ENCODE peak calls at places on chromosome 5, in six cellular contexts. R is astrocyte of the cerebellum, Q is heart left ventricle, T is OCI-LY7, A is fibroblast of pulmonary artery, I is NB4. M is an unnamed sample.

GRCh38 chr5:52841114-52841513 is 53.4 kb downstream of the ITGA1 start:
- DNase-seq in A (no peak), I (no peak), R (no peak), Q (no peak), T (no peak), M (no peak)

GRCh38 chr5:135379052-135379654 is 19.9 kb downstream of the MACROH2A1 start:
- DNase-seq in I (no peak), A (peak; percentile 45), Q (no peak), T (no peak), R (no peak), M (no peak)

GRCh38 chr5:68375540-68375939 is 160.0 kb downstream of the PIK3R1 start:
- DNase-seq in I (no peak), Q (no peak), A (no peak), T (no peak), R (no peak), M (no peak)

GRCh38 chr5:135364416-135365262 is 34.4 kb downstream of the MACROH2A1 start:
- DNase-seq in T (no peak), A (no peak), R (no peak), I (no peak), Q (no peak), M (no peak)

GRCh38 chr5:111589320-111589719 is 77.0 kb upstream of the STARD4 start:
- DNase-seq in R (no peak), A (no peak), T (no peak), I (no peak), Q (no peak), M (no peak)

GRCh38 chr5:134007581-134008256 is 2.9 kb upstream of the VDAC1 start:
- DNase-seq in I (no peak), Q (no peak), R (no peak), T (no peak), A (no peak), M (no peak)

GRCh38 chr5:75567710-75568109 is 43.5 kb upstream of the ANKDD1B start:
- DNase-seq in A (peak; percentile 42), T (no peak), I (peak; percentile 74), Q (no peak), R (no peak), M (no peak)

GRCh38 chr5:91474201-91474600 is 91.1 kb upstream of the ARRDC3 start:
- DNase-seq in A (peak; percentile 3), I (no peak), T (no peak), R (peak; percentile 36), Q (no peak), M (no peak)

GRCh38 chr5:135236951-135237791 is 161.9 kb downstream of the MACROH2A1 start:
- DNase-seq in A (no peak), T (no peak), I (no peak), Q (no peak), R (no peak), M (no peak)

GRCh38 chr5:72151169-72151568 is 43.9 kb downstream of the MAP1B start:
- DNase-seq in T (no peak), I (no peak), Q (no peak), R (no peak), A (no peak), M (peak; percentile 80)

GRCh38 chr5:94094793-94095441 is 353.5 kb upstream of the POU5F2 start:
- DNase-seq in R (no peak), Q (no peak), A (no peak), I (no peak), T (no peak), M (no peak)

GRCh38 chr5:131109540-131110255 is 55.4 kb downstream of the HINT1 start:
- DNase-seq in I (peak; percentile 52), A (peak; percentile 66), R (peak; percentile 16), Q (no peak), T (peak; percentile 47), M (peak; percentile 2)

GRCh38 chr5:159759791-159760300 is 156.4 kb upstream of the ADRA1B start:
- DNase-seq in R (no peak), I (no peak), A (no peak), Q (no peak), T (no peak), M (no peak)

GRCh38 chr5:98772415-98773213 is 849 bp upstream of the RGMB start:
- DNase-seq in A (peak; percentile 86), Q (peak; percentile 82), I (no peak), T (no peak), R (no peak), M (peak; percentile 77)

GRCh38 chr5:93598997-93599371 is 16.0 kb downstream of the NR2F1 start:
- DNase-seq in A (no peak), Q (no peak), R (no peak), I (no peak), T (no peak), M (no peak)

GRCh38 chr5:156715287-156715686 is 134.8 kb upstream of the PPP1R2B start:
- DNase-seq in Q (no peak), I (no peak), A (no peak), R (no peak), T (no peak), M (no peak)

GRCh38 chr5:36495638-36496010 is 110.8 kb upstream of the SLC1A3 start:
- DNase-seq in I (no peak), Q (no peak), A (no peak), R (peak; percentile 70), T (no peak), M (no peak)

GRCh38 chr5:67808340-67808739 is 407.2 kb upstream of the PIK3R1 start:
- DNase-seq in Q (peak; percentile 46), A (peak; percentile 5), R (no peak), T (no peak), I (peak; percentile 1), M (no peak)

GRCh38 chr5:114360816-114361723 is 800 bp upstream of the KCNN2 start:
- DNase-seq in T (no peak), R (no peak), A (no peak), Q (peak; percentile 37), I (no peak), M (no peak)

GRCh38 chr5:166166071-166166470 is 2125.4 kb upstream of the WWC1 start:
- DNase-seq in Q (no peak), I (no peak), T (no peak), A (no peak), R (no peak), M (no peak)

GRCh38 chr5:109945723-109946480 is 256.2 kb downstream of the MAN2A1 start:
- DNase-seq in I (no peak), R (no peak), A (no peak), Q (no peak), T (no peak), M (no peak)

GRCh38 chr5:51958473-51958872 is 575.2 kb downstream of the ISL1 start:
- DNase-seq in I (no peak), Q (no peak), T (no peak), A (no peak), R (no peak), M (no peak)

GRCh38 chr5:75928992-75929391 is 154.2 kb upstream of the SV2C start:
- DNase-seq in Q (no peak), I (no peak), A (no peak), T (no peak), R (no peak), M (no peak)

GRCh38 chr5:398475-399295 is 44.3 kb upstream of the EXOC3 start:
- DNase-seq in Q (no peak), R (no peak), T (no peak), I (peak; percentile 70), A (no peak), M (no peak)

GRCh38 chr5:168985454-168985853 is 315.5 kb downstream of the SLIT3 start:
- DNase-seq in Q (no peak), T (no peak), A (no peak), R (no peak), I (no peak), M (no peak)

DNA sequence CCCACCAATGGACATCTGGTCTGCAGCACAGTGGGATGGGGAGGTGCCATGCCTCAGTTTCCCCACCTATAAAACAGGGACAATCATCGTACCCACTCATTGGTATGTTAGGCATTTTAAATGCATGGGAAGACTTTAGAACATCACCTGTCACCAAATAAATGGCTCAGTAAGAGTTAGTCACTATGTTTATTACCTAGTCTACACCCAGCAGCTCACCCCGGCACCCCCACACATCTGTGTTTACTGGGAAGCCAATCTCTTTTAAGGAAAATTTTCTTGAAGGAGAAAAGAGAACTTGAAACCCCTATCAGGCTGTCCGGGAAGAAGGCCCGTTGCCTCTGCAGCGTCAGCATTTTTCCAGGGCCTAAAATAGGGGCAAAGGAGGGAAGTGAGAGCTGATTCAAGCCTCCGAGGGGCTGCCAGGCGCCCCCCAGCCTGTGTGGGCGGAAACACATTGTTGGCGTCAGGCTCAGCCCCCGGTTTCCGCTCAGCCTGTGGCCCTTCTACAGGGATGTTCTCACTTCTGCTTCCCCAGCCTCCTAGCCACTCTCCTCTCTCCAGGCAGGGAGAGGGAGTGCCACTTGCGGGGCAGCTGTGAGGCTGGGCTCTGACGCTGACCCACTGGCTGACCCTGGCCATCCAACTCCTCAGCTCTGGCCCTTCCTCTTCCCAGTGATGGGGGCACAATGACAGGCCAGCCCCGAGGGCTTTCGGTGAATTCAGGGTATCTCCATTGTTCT is 4.6 kb downstream of the CSF1R start:
- DNase-seq in Q (peak; percentile 73), T (peak; percentile 31), R (no peak), A (peak; percentile 52), I (peak; percentile 94), M (no peak)
- H3K4me3 ChIP-seq in Q (no peak overlapping the region), T (no peak overlapping the region), R (no peak overlapping the region), A (no peak overlapping the region), I (peak overlapping the region; percentile 25), M (no peak overlapping the region)

DNA sequence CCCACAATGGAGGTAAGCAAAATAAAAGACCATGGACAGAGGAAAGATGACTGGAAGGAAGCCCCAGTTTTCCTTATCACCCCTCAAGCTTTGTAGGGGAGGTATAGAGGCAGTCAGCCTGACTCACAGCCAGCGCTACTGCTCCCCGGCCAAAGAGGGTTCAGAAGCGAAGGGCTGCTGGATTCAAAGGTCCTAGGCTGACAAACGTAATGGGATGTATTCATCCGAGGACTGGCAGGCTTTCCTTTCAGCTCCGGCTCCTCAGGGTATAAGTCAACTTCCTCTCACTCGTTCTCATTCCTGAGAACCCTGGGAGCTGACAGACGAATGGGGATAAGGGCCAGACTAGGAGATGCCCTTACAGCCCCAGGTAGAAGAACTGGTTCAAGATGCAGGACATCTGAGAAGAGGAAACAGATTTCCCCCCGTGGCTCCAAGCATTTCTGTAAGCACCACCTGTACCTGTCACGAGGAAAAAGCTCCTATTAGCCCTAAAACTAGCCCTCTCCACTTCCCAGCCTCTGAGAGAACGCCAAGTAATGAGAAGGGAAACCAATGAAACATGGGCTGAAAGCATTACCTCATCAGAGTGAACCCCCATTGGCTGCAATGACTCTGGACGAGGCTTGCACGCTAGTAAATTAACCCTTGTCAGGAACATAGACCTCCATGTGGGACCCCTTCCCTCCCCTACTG is 22.1 kb upstream of the FAM13B start:
- DNase-seq in R (no peak), A (peak; percentile 16), T (no peak), Q (no peak), I (no peak), M (no peak)
- H3K4me3 ChIP-seq in R (no peak overlapping the region), A (no peak overlapping the region), T (no peak overlapping the region), Q (no peak overlapping the region), I (no peak overlapping the region), M (no peak overlapping the region)

DNA sequence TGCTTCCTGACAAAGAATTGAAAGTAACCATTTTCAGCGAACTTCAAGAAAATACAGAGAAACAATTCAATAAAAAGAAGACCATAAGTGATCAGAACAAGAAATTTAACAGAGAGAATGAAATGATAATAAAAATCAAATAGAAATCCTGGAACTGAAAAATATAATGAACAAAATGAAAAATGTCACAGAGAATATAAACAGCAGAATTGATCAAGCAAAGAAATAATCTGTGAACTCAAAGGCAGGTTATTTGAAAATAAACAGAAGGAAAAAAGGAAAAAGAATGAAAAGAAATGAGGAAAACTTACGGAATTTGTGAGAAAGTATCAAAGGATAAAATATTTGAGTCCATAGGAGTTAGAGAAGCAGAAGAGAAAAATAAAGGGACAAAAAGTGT is 114.1 kb downstream of the CSNK1G3 start:
- DNase-seq in T (no peak), Q (no peak), R (no peak), A (no peak), I (no peak), M (no peak)
- H3K4me3 ChIP-seq in T (no peak overlapping the region), Q (no peak overlapping the region), R (no peak overlapping the region), A (no peak overlapping the region), I (no peak overlapping the region), M (no peak overlapping the region)

GRCh38 chr5:123298335-123299010 is 124.7 kb downstream of the CEP120 start:
- DNase-seq in I (no peak), T (no peak), R (no peak), A (no peak), Q (no peak), M (no peak)
- H3K4me3 ChIP-seq in I (no peak overlapping the region), T (no peak overlapping the region), R (no peak overlapping the region), A (no peak overlapping the region), Q (no peak overlapping the region), M (no peak overlapping the region)